ENCODE peak calls at places on chromosomes 1 and 21, in six cellular contexts. D is heart left ventricle; L is stimulated activated CD4-positive, alpha-beta T cell treated with anti-CD3 and anti-CD28 coated beads, TNF-alpha, amount 100 ng/mL, for 1 hour; J is G401; U is IMR-90; T is activated T-helper 1 cell treated with anti-CD3 and anti-CD28 coated beads, Interleukin-2, amount 50 U/mL, for 16 hours. E is an unnamed sample.

GRCh38 chr1:2233997-2234761 is 6.1 kb downstream of the SKI start:
- DNase-seq in U (peak; percentile 87), J (peak; percentile 52), L (peak; percentile 72), D (peak; percentile 95), T (peak; percentile 52), E (no peak)

GRCh38 chr21:45408811-45409261 is 3.9 kb downstream of the COL18A1 start:
- DNase-seq in U (no peak), T (no peak), J (no peak), L (no peak), D (peak; percentile 62), E (no peak)

GRCh38 chr1:8059161-8059622 is 33.1 kb upstream of the ERRFI1 start:
- DNase-seq in L (no peak), D (no peak), U (peak; percentile 75), J (no peak), T (no peak), E (no peak)

GRCh38 chr21:33069994-33070811 is at the start of gene OLIG1:
- DNase-seq in L (no peak), T (no peak), D (peak; percentile 84), J (peak; percentile 53), U (peak; percentile 10), E (no peak)

GRCh38 chr1:246947255-246947654 is 15.5 kb upstream of the AHCTF1 start:
- DNase-seq in T (no peak), U (peak; percentile 46), D (no peak), L (no peak), J (peak; percentile 26), E (no peak)

GRCh38 chr1:234478152-234478480 is 863 bp downstream of the TARBP1 start:
- DNase-seq in U (peak; percentile 28), D (no peak), L (peak; percentile 18), J (peak; percentile 71), T (peak; percentile 61), E (peak; percentile 23)

GRCh38 chr1:108691128-108691885 is 803 bp upstream of the PRPF38B start:
- DNase-seq in D (no peak), U (peak; percentile 5), J (no peak), L (no peak), T (no peak), E (no peak)

GRCh38 chr1:94255476-94255875 is 18.1 kb upstream of the ARHGAP29 start:
- DNase-seq in D (no peak), J (no peak), U (peak; percentile 33), T (no peak), L (no peak), E (no peak)

GRCh38 chr21:33238146-33238545 is 8.4 kb downstream of the IFNAR2 start:
- DNase-seq in U (no peak), T (no peak), L (no peak), D (no peak), J (no peak), E (no peak)

GRCh38 chr1:110341146-110341871 is 2.1 kb downstream of the RBM15 start:
- DNase-seq in D (no peak), L (no peak), J (no peak), T (no peak), U (no peak), E (no peak)

GRCh38 chr21:44850905-44851657 is 22.4 kb downstream of the PTTG1IP start:
- DNase-seq in J (no peak), D (no peak), L (no peak), T (no peak), U (no peak), E (no peak)

GRCh38 chr21:26388731-26389231 is 184.3 kb downstream of the CYYR1 start:
- DNase-seq in T (no peak), L (no peak), D (no peak), U (peak; percentile 38), J (peak; percentile 8), E (no peak)

GRCh38 chr1:29695809-29696208 is 459.5 kb downstream of the PTPRU start:
- DNase-seq in D (no peak), U (no peak), T (no peak), J (no peak), L (no peak), E (no peak)

GRCh38 chr1:168081373-168082007 is 55.2 kb downstream of the GPR161 start:
- DNase-seq in U (peak; percentile 93), T (no peak), J (no peak), L (no peak), D (no peak), E (no peak)

GRCh38 chr21:41507521-41508414 is at the start of gene TMPRSS2:
- DNase-seq in U (no peak), J (no peak), D (no peak), T (no peak), L (no peak), E (no peak)

GRCh38 chr1:206797534-206798383 is 25.5 kb upstream of the IL10 start:
- DNase-seq in D (no peak), L (no peak), T (no peak), U (no peak), J (no peak), E (no peak)

GRCh38 chr1:150961756-150962155 is 12.9 kb downstream of the CERS2 start:
- DNase-seq in J (no peak), L (no peak), D (no peak), U (no peak), T (no peak), E (no peak)

GRCh38 chr1:60952566-60953215 is 129.7 kb upstream of the NFIA start:
- DNase-seq in L (no peak), T (no peak), U (no peak), J (no peak), D (no peak), E (no peak)

GRCh38 chr1:42456010-42456753 is at the start of the genes PPCS and ZMYND12:
- DNase-seq in J (peak; percentile 86), T (peak; percentile 85), D (peak; percentile 92), L (peak; percentile 69), U (peak; percentile 76), E (peak; percentile 68)

GRCh38 chr1:25500694-25501093 is 42.7 kb upstream of the LDLRAP1 start:
- DNase-seq in L (no peak), U (no peak), J (no peak), D (no peak), T (no peak), E (no peak)

GRCh38 chr1:14899686-14900085 is 253.9 kb upstream of the TMEM51 start:
- DNase-seq in U (no peak), J (no peak), L (no peak), D (no peak), T (no peak), E (no peak)

GRCh38 chr21:42463861-42464515 is 32.0 kb downstream of the RSPH1 start:
- DNase-seq in U (peak; percentile 68), T (peak; percentile 50), L (peak; percentile 20), D (no peak), J (peak; percentile 6), E (no peak)

GRCh38 chr1:245558069-245558468 is 403.3 kb downstream of the KIF26B start:
- DNase-seq in J (no peak), D (no peak), L (no peak), U (no peak), T (no peak), E (no peak)

GRCh38 chr21:32099812-32100416 is 178.9 kb downstream of the MIS18A start:
- DNase-seq in J (no peak), T (no peak), U (peak; percentile 24), D (no peak), L (no peak), E (no peak)

GRCh38 chr1:84853743-84854721 is 39.0 kb downstream of the LPAR3 start:
- DNase-seq in U (peak; percentile 85), J (no peak), L (no peak), D (no peak), T (no peak), E (no peak)

GRCh38 chr21:15062566-15062965 is 2.2 kb downstream of the NRIP1 start:
- DNase-seq in J (no peak), T (no peak), U (no peak), D (no peak), L (no peak), E (no peak)

GRCh38 chr1:231596337-231596791 is 30.2 kb upstream of the DISC1 start:
- DNase-seq in D (no peak), L (no peak), T (no peak), U (no peak), J (no peak), E (no peak)

GRCh38 chr21:21247441-21247840 is 249.2 kb downstream of the NCAM2 start:
- DNase-seq in U (peak; percentile 63), D (no peak), T (no peak), L (no peak), J (no peak), E (no peak)

GRCh38 chr1:229279242-229279641 is 8.3 kb downstream of the RAB4A start:
- DNase-seq in T (no peak), J (peak; percentile 70), D (no peak), U (no peak), L (no peak), E (no peak)

E was measured in esophagus squamous epithelium.